ENCODE peak calls at places on chromosome 14, in nine cellular contexts. U is IMR-90; F is CD4-positive, alpha-beta memory T cell; W is lower lobe of right lung; K is Peyer's patch; J is CD8-positive, alpha-beta T cell; Q is esophagus squamous epithelium; O is K562; V is astrocyte. P is an unnamed sample.
A peak's percentile ranks its signal among the peaks of the same experiment; 100 is the strongest.

GRCh38 chr14:23349156-23349845 is 3.4 kb downstream of the SLC22A17 start:
- DNase-seq in O (no peak), U (no peak), W (no peak), V (no peak), F (no peak), J (no peak), K (no peak), Q (no peak), P (no peak)

GRCh38 chr14:87864356-87865230 is 128.4 kb downstream of the GALC start:
- DNase-seq in K (no peak), J (no peak), V (no peak), F (no peak), Q (no peak), U (no peak), W (no peak), O (no peak), P (no peak)

GRCh38 chr14:79783061-79783460 is 428.2 kb downstream of the DIO2 start:
- DNase-seq in V (no peak), J (no peak), O (no peak), U (no peak), W (no peak), K (no peak), F (no peak), Q (no peak), P (no peak)

GRCh38 chr14:20848316-20848954 is 42.8 kb upstream of the RNASE3 start:
- DNase-seq in J (no peak), V (peak; percentile 10), U (peak; percentile 19), F (no peak), O (no peak), W (no peak), K (no peak), Q (no peak), P (no peak)

GRCh38 chr14:58947816-58948440 is 240.5 kb upstream of the DAAM1 start:
- DNase-seq in V (no peak), F (no peak), U (no peak), J (no peak), O (no peak), K (no peak), Q (no peak), W (no peak), P (no peak)

GRCh38 chr14:62077676-62078261 is 315.5 kb downstream of the SNAPC1 start:
- DNase-seq in V (no peak), J (no peak), Q (no peak), U (no peak), K (no peak), W (no peak), F (peak; percentile 36), O (no peak), P (no peak)

GRCh38 chr14:88986146-88986841 is 161.8 kb downstream of the TTC8 start:
- DNase-seq in K (no peak), W (no peak), Q (no peak), U (peak; percentile 82), J (no peak), V (peak; percentile 87), O (no peak), F (no peak), P (peak; percentile 18)

GRCh38 chr14:57987051-57987450 is 121.2 kb upstream of the SLC35F4 start:
- DNase-seq in Q (no peak), U (no peak), K (no peak), W (no peak), F (no peak), J (no peak), V (no peak), O (no peak), P (no peak)

GRCh38 chr14:25041898-25042297 is 8.0 kb downstream of the STXBP6 start:
- DNase-seq in Q (no peak), V (peak; percentile 8), U (no peak), K (no peak), J (no peak), W (no peak), O (no peak), F (no peak), P (no peak)

GRCh38 chr14:79809849-79810612 is 401.3 kb downstream of the DIO2 start:
- DNase-seq in K (no peak), Q (no peak), W (no peak), O (no peak), U (peak; percentile 41), J (no peak), F (no peak), V (no peak), P (no peak)

GRCh38 chr14:61598980-61599379 is 96.3 kb upstream of the HIF1A start:
- DNase-seq in O (no peak), F (no peak), V (no peak), W (no peak), Q (no peak), J (no peak), K (no peak), U (no peak), P (no peak)

GRCh38 chr14:61280092-61280525 is 1.0 kb downstream of the TMEM30B start:
- DNase-seq in U (no peak), F (peak; percentile 56), Q (no peak), O (no peak), V (no peak), K (peak; percentile 70), W (no peak), J (no peak), P (peak; percentile 21)

GRCh38 chr14:79487632-79488031 is 723.7 kb downstream of the DIO2 start:
- DNase-seq in Q (no peak), V (no peak), W (no peak), O (no peak), K (no peak), U (no peak), J (no peak), F (no peak), P (no peak)

GRCh38 chr14:51613436-51613835 is 38.3 kb upstream of the FRMD6 start:
- DNase-seq in J (no peak), F (no peak), W (no peak), V (no peak), O (no peak), K (no peak), Q (no peak), U (no peak), P (no peak)

GRCh38 chr14:55097894-55098560 is 31.0 kb upstream of the LGALS3 start:
- DNase-seq in U (no peak), O (no peak), F (peak; percentile 22), J (peak; percentile 50), Q (no peak), K (no peak), W (peak; percentile 64), V (no peak), P (no peak)

GRCh38 chr14:87049886-87050820 is 942.8 kb downstream of the GALC start:
- DNase-seq in U (peak; percentile 47), Q (no peak), K (no peak), O (peak; percentile 9), W (no peak), J (no peak), F (no peak), V (no peak), P (no peak)

GRCh38 chr14:75493580-75494130 is 28.6 kb upstream of the BATF start:
- DNase-seq in W (no peak), O (no peak), Q (no peak), J (no peak), U (no peak), V (no peak), F (no peak), K (no peak), P (no peak)

GRCh38 chr14:23078692-23079116 is 16.2 kb downstream of the ACIN1 start:
- DNase-seq in U (peak; percentile 98), F (no peak), W (peak; percentile 64), O (no peak), V (peak; percentile 91), J (no peak), Q (no peak), K (no peak), P (no peak)

GRCh38 chr14:74649673-74650072 is 37.6 kb upstream of the LTBP2 start:
- DNase-seq in Q (no peak), W (no peak), O (no peak), U (no peak), J (no peak), F (no peak), V (no peak), K (no peak), P (no peak)

GRCh38 chr14:55373784-55374725 is 37.6 kb downstream of the ATG14 start:
- DNase-seq in O (no peak), V (peak; percentile 76), W (no peak), F (peak; percentile 84), U (peak; percentile 77), K (no peak), J (no peak), Q (no peak), P (no peak)

DNA sequence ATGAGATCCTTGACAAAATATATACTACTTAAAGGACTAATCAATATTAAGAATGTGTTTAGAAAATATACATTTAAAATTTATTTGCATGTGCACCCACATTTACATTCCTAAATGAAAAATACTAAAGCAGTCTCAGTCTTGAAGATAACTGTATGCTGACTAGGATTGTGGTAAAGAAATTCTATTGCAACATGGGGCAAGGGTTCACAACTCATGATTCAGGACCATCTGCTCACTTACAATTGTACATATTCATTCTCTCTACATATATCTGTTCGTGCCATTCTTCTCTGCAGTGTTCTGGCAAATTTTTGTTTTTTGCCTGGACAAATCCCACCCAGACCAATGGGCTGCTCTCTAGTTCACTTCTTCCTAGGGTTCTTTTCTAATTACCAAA is 417.2 kb upstream of the NOVA1 start:
- DNase-seq in O (no peak), V (no peak), Q (no peak), W (no peak), F (no peak), J (no peak), K (no peak), U (no peak), P (no peak)
- H3K9me3 ChIP-seq in O (no peaks in the 10 kb centered on the region), V (no peaks in the 10 kb centered on the region), Q (no peaks in the 10 kb centered on the region), W (no peaks in the 10 kb centered on the region), F (no peaks in the 10 kb centered on the region), J (no peaks in the 10 kb centered on the region), K (no peaks in the 10 kb centered on the region), U (peaks cover 4% of the 10 kb centered on the region), P (no peaks in the 10 kb centered on the region)

DNA sequence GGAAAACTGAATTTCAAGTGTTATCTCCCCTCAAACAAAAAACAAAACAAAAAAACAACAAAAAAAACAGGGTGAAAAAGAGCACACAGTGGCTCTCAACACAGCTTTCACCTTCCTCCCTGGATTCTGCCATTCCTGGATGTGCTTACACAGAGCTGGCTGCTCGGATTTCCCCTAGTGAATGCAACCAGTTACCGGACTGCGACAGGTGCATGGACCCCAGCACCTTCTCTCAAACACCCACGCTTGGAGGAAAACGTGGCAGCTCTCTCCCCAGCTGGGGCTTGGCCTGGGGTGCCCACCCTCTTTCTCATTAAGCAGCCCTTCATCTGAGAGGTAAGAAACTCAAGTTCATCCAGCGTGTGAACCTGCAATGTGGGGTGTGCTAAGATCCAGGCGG is 33.5 kb upstream of the DICER1 start:
- DNase-seq in F (no peak), W (no peak), Q (no peak), U (no peak), J (no peak), K (no peak), V (no peak), O (no peak), P (no peak)
- H3K4me1 ChIP-seq in F (no peaks in the 10 kb centered on the region), W (peaks cover 49% of the 10 kb centered on the region), Q (peaks cover 4% of the 10 kb centered on the region), U (peaks cover 3% of the 10 kb centered on the region), J (no peaks in the 10 kb centered on the region), K (no peaks in the 10 kb centered on the region), V (no peaks in the 10 kb centered on the region), O (peaks cover 6% of the 10 kb centered on the region), P (peaks cover 34% of the 10 kb centered on the region)

GRCh38 chr14:37594916-37595808 is at the start of the genes FOXA1 and TTC6:
- DNase-seq in K (peak; percentile 84), U (peak; percentile 24), J (no peak), O (peak; percentile 65), W (peak; percentile 79), Q (no peak), F (no peak), V (no peak), P (no peak)
- H3K27me3 ChIP-seq in K (no peaks in the 10 kb centered on the region), U (peaks cover 81% of the 10 kb centered on the region), J (peaks cover 47% of the 10 kb centered on the region), O (no peaks in the 10 kb centered on the region), W (peaks cover 92% of the 10 kb centered on the region), Q (no peaks in the 10 kb centered on the region), F (peaks cover 32% of the 10 kb centered on the region), V (peaks cover 86% of the 10 kb centered on the region), P (peaks cover 100% of the 10 kb centered on the region)

GRCh38 chr14:70585221-70585620 is 15.2 kb downstream of the MED6 start:
- DNase-seq in V (no peak), W (no peak), J (no peak), O (no peak), F (no peak), U (peak; percentile 7), K (no peak), Q (no peak), P (no peak)
- H3K9me3 ChIP-seq in V (no peaks in the 10 kb centered on the region), W (no peaks in the 10 kb centered on the region), J (no peaks in the 10 kb centered on the region), O (no peaks in the 10 kb centered on the region), F (no peaks in the 10 kb centered on the region), U (no peaks in the 10 kb centered on the region), K (no peaks in the 10 kb centered on the region), Q (no peaks in the 10 kb centered on the region), P (no peaks in the 10 kb centered on the region)